ENCODE peak calls at places on chromosomes 11 and 22, in six cellular contexts. X is activated naive CD4-positive, alpha-beta T cell treated with anti-CD3 and anti-CD28 coated beads, Interleukin-2, amount 10 ng/mL, durations not matched to agents 7 days and 5 days; C is effector memory CD8-positive, alpha-beta T cell; F is activated effector memory CD4-positive, alpha-beta T cell treated with anti-CD3 and anti-CD28 coated beads, Interleukin-2, amount 50 U/mL, for 16 hours; R is kidney tubule cell; O is mucosa of gallbladder. Z is an unnamed sample.
A peak's percentile ranks its signal among the peaks of the same experiment; 100 is the strongest.

GRCh38 chr11:35088676-35089075 is 50.3 kb upstream of the CD44 start:
- DNase-seq in R (peak; percentile 54), C (no peak), O (peak; percentile 42), X (no peak), F (no peak), Z (no peak)

GRCh38 chr22:48237466-48237865 is 1475.0 kb downstream of the TBC1D22A start:
- DNase-seq in F (no peak), X (no peak), R (no peak), C (no peak), O (no peak), Z (no peak)

GRCh38 chr11:112163875-112164521 is at the start of gene IL18:
- DNase-seq in R (peak; percentile 82), F (no peak), O (peak; percentile 83), X (no peak), C (no peak), Z (no peak)

GRCh38 chr22:44025171-44026065 is 1.3 kb downstream of the PARVB start:
- DNase-seq in R (no peak), O (peak; percentile 37), C (no peak), X (no peak), F (no peak), Z (peak; percentile 8)

GRCh38 chr11:86202013-86202336 is 42.6 kb upstream of the EED start:
- DNase-seq in C (no peak), F (no peak), O (no peak), R (peak; percentile 15), X (peak; percentile 29), Z (no peak)

GRCh38 chr22:44870021-44870420 is 117.6 kb downstream of the ARHGAP8 start:
- DNase-seq in R (peak; percentile 71), C (no peak), X (no peak), O (no peak), F (no peak), Z (peak; percentile 61)

GRCh38 chr11:17972987-17973386 is 39.9 kb downstream of the SERGEF start:
- DNase-seq in C (no peak), O (peak; percentile 14), F (no peak), R (peak; percentile 54), X (peak; percentile 25), Z (peak; percentile 67)

GRCh38 chr11:96508861-96509260 is 119.0 kb downstream of the JRKL start:
- DNase-seq in F (no peak), X (no peak), O (no peak), R (no peak), C (no peak), Z (no peak)

GRCh38 chr11:79412761-79413160 is 28.1 kb downstream of the TENM4 start:
- DNase-seq in C (no peak), X (no peak), O (no peak), F (no peak), R (peak; percentile 71), Z (peak; percentile 23)

GRCh38 chr11:74015919-74016684 is 7.2 kb upstream of the UCP3 start:
- DNase-seq in O (no peak), X (no peak), C (no peak), R (no peak), F (no peak), Z (no peak)

GRCh38 chr11:1295591-1295990 is 13.8 kb downstream of the TOLLIP start:
- DNase-seq in C (no peak), O (no peak), R (no peak), X (peak; percentile 6), F (peak; percentile 39), Z (no peak)

Z was measured in Daoy.